ENCODE peak calls at places on chromosomes 3 and 15, in nine cellular contexts. I is HL-60, R is endothelial cell of umbilical vein, M is foreskin fibroblast, G is heart left ventricle, X is psoas muscle, N is HepG2, E is esophagus squamous epithelium, T is fibroblast of the aortic adventitia. B is an unnamed sample.

GRCh38 chr3:9617736-9618135 is 31.6 kb upstream of the MTMR14 start:
- DNase-seq in I (no peak), R (no peak), M (no peak), G (no peak), X (no peak), N (no peak), E (no peak), T (no peak), B (no peak)

GRCh38 chr3:45152307-45152706 is 6.1 kb upstream of the CDCP1 start:
- DNase-seq in I (no peak), R (no peak), M (no peak), G (no peak), X (no peak), N (no peak), E (no peak), T (no peak), B (no peak)

GRCh38 chr3:185279582-185280138 is 25.8 kb upstream of the EHHADH start:
- DNase-seq in I (no peak), R (no peak), M (no peak), G (no peak), X (no peak), N (no peak), E (no peak), T (no peak), B (no peak)

GRCh38 chr3:45508659-45509037 is 85.9 kb upstream of the LIMD1 start:
- DNase-seq in I (no peak), R (no peak), M (no peak), G (no peak), X (no peak), N (no peak), E (no peak), T (no peak), B (no peak)

GRCh38 chr3:42682301-42683070 is 2.9 kb upstream of the KLHL40 start:
- DNase-seq in I (no peak), R (no peak), M (no peak), G (no peak), X (peak), N (no peak), E (no peak), T (no peak), B (no peak)

GRCh38 chr3:112815981-112816380 is 30.7 kb downstream of the CD200R1L start:
- DNase-seq in I (no peak), R (no peak), M (peak), G (no peak), X (no peak), N (no peak), E (no peak), T (peak), B (peak)

GRCh38 chr3:54965746-54966145 is 37.9 kb upstream of the LRTM1 start:
- DNase-seq in I (no peak), R (no peak), M (peak), G (no peak), X (no peak), N (no peak), E (no peak), T (peak), B (peak)

GRCh38 chr15:28996953-28997352 is 111.2 kb downstream of the APBA2 start:
- DNase-seq in I (no peak), R (no peak), M (no peak), G (no peak), X (no peak), N (no peak), E (no peak), T (no peak), B (no peak)

GRCh38 chr3:179603831-179604230 is 607 bp downstream of the MRPL47 start:
- DNase-seq in I (no peak), R (no peak), M (no peak), G (no peak), X (no peak), N (no peak), E (no peak), T (no peak), B (no peak)

GRCh38 chr15:80745888-80746287 is 33.3 kb upstream of the CEMIP start:
- DNase-seq in I (no peak), R (no peak), M (no peak), G (no peak), X (no peak), N (no peak), E (no peak), T (no peak), B (no peak)

GRCh38 chr3:187063286-187064081 is 75.8 kb downstream of the RPL39L start:
- DNase-seq in I (no peak), R (no peak), M (no peak), G (no peak), X (no peak), N (peak), E (no peak), T (peak), B (no peak)

GRCh38 chr3:194690501-194691372 is 5.1 kb downstream of the FAM43A start:
- DNase-seq in I (no peak), R (peak), M (no peak), G (no peak), X (no peak), N (peak), E (no peak), T (no peak), B (no peak)

GRCh38 chr3:62884041-62884870 is 9.0 kb upstream of the CADPS start:
- DNase-seq in I (no peak), R (no peak), M (no peak), G (no peak), X (no peak), N (no peak), E (no peak), T (no peak), B (no peak)

GRCh38 chr3:146166450-146167222 is 5.7 kb upstream of the PLOD2 start:
- DNase-seq in I (no peak), R (peak), M (peak), G (no peak), X (no peak), N (peak), E (no peak), T (peak), B (peak)

GRCh38 chr3:34534013-34534412 is 735.6 kb downstream of the PDCD6IP start:
- DNase-seq in I (no peak), R (no peak), M (no peak), G (no peak), X (no peak), N (no peak), E (no peak), T (no peak), B (no peak)

GRCh38 chr3:1087066-1087555 is 5.7 kb upstream of the CNTN6 start:
- DNase-seq in I (no peak), R (no peak), M (peak), G (no peak), X (peak), N (no peak), E (no peak), T (peak), B (peak)

GRCh38 chr3:55720614-55721013 is 233.5 kb upstream of the WNT5A start:
- DNase-seq in I (no peak), R (no peak), M (peak), G (no peak), X (no peak), N (no peak), E (no peak), T (peak), B (peak)

GRCh38 chr15:80929225-80929624 is 60.4 kb downstream of the MESD start:
- DNase-seq in I (no peak), R (no peak), M (peak), G (no peak), X (no peak), N (no peak), E (no peak), T (peak), B (peak)

GRCh38 chr3:115975353-115975752 is 352.0 kb downstream of the GAP43 start:
- DNase-seq in I (no peak), R (no peak), M (no peak), G (no peak), X (no peak), N (peak), E (no peak), T (peak), B (peak)

GRCh38 chr3:71035314-71035713 is 548.2 kb downstream of the FOXP1 start:
- DNase-seq in I (peak), R (peak), M (peak), G (no peak), X (no peak), N (no peak), E (no peak), T (peak), B (peak)

DNA sequence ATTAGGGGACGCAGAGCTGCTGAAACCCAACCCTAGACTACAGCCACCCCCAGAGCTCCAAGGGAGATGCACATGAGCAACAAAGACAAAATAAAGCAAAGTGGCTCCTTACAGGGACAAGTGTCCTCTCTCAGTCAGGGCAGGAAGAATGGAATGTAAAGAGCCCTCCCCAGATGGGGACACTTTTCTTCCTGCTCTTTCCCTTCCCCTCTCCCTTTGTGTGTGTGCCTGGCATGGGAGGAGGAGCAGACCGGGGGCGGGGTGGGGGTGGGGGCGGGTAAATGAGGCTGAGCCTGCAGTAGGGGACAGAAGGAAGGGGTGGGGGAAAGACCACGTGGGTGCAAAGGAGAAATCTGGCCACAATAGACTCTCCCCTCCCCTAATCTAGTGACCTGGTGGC is 37.4 kb downstream of the ACAA1 start:
- DNase-seq in I (no peak), R (no peak), M (no peak), G (no peak), X (no peak), N (no peak), E (no peak), T (no peak), B (no peak)
- H3K4me3 ChIP-seq in I (no peak), R (no peak), M (no peak), G (no peak), X (no peak), N (no peak), E (no peak), T (no peak), B (no peak)

DNA sequence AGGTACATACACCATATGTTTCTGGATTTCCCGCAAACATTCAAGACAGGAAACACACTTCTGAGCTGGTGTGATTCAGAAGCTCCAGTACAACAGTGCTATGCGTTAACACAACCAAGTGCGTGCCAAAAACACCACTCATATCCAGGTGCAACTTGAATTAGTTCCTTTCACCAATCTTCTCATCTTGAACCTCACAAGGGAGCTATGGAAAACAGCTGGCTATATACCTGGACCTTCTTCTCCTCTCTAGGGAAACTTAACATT is 31.3 kb downstream of the SUSD5 start:
- DNase-seq in I (no peak), R (no peak), M (no peak), G (no peak), X (no peak), N (no peak), E (no peak), T (no peak), B (no peak)
- TF ChIP-seq CTCF in I (no peak), R (no peak), M (no peak), G (no peak), X (no peak), N (no peak), E (no peak), T (no peak), B (no peak)

GRCh38 chr3:40790741-40791140 is 266.0 kb downstream of the ZNF621 start:
- DNase-seq in I (no peak), R (no peak), M (no peak), G (no peak), X (no peak), N (no peak), E (no peak), T (no peak), B (no peak)
- H3K4me3 ChIP-seq in I (no peak), R (no peak), M (no peak), G (no peak), X (no peak), N (no peak), E (no peak), T (no peak), B (no peak)

DNA sequence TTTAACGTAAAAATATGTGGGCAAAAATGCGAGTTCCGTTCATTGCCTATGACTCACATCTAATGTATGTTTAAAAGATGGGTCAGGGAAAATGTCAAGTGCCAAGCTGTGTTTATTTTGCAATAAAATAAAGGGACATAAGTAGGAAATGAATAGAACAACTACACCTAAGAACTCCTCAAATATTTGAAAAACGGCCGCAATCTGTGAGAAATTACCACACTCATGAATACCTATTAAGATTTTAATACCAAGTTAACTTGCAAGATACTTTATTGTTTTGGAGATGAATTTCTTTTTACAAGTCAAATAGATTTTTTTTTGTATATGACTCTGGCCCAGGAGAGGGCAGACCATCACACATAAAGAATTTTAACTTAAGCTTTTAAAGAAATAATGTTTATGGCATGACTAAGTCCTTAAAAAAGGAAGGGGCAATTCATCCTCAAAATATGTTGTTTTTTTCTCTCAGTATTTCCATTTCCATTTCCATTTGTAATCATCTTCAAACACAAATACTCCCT is 152.7 kb downstream of the SUCNR1 start:
- DNase-seq in I (no peak), R (peak), M (peak), G (no peak), X (no peak), N (no peak), E (no peak), T (peak), B (peak)
- TF ChIP-seq CTCF in I (no peak), R (peak), M (peak), G (no peak), X (no peak), N (no peak), E (no peak), T (peak), B (peak)

DNA sequence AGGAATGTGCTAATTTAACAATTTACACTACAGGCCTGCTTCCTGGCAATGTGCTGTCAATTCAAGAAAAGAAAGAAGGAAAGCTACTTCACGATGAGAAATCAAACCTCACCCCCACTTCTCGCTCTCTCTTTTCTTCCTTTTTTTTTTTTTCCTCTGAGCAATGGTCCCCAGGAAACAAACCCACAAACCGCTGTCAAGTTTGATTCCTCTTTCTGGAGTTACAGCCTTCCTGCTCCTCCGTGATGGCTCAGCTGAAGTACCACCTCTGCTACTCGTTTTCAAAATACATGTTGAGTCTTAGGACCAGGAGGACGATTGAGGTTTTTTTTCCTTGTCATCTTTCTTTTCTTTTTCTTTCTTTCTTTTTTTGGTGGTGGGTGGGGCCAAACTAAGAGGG is 3.4 kb upstream of the TRIM71 start:
- DNase-seq in I (peak), R (no peak), M (no peak), G (no peak), X (no peak), N (no peak), E (no peak), T (no peak), B (no peak)
- H3K4me3 ChIP-seq in I (no peak), R (no peak), M (no peak), G (no peak), X (no peak), N (no peak), E (no peak), T (no peak), B (no peak)

GRCh38 chr3:117610156-117610555 is 900.6 kb downstream of the TUSC7 start:
- DNase-seq in I (no peak), R (peak), M (no peak), G (no peak), X (no peak), N (no peak), E (no peak), T (no peak), B (no peak)
- TF ChIP-seq CTCF in I (no peak), R (no peak), M (no peak), G (no peak), X (no peak), N (no peak), E (no peak), T (no peak), B (no peak)

B was measured in AG10803.